ENCODE peak calls at places on chromosomes 4 and X, in five cellular contexts. T, Y, H, J and C are unnamed samples.

GRCh38 chr4:146134761-146135160 is 40.8 kb upstream of the LSM6 start:
- DNase-seq in H (peak), J (no peak), T (no peak), Y (peak), C (no peak)

GRCh38 chr4:143441678-143442077 is 71.8 kb upstream of the SMARCA5 start:
- DNase-seq in Y (no peak), H (no peak), J (no peak), T (no peak), C (no peak)

GRCh38 chr4:134426821-134427220 is 225.2 kb upstream of the PABPC4L start:
- DNase-seq in Y (no peak), H (no peak), T (no peak), J (no peak), C (no peak)

GRCh38 chr4:17092990-17093880 is 194.8 kb upstream of the LDB2 start:
- DNase-seq in T (no peak), Y (no peak), J (no peak), H (no peak), C (no peak)

GRCh38 chr4:55369968-55370367 is 23.9 kb downstream of the SRD5A3 start:
- DNase-seq in T (no peak), Y (no peak), J (no peak), H (no peak), C (no peak)

GRCh38 chrX:119690921-119691716 is 1.8 kb downstream of the SEPTIN6 start:
- DNase-seq in Y (no peak), T (peak), J (peak), H (no peak), C (no peak)

GRCh38 chr4:41212221-41213203 is 1.8 kb downstream of the APBB2 start:
- DNase-seq in Y (peak), T (peak), J (peak), H (no peak), C (peak)

GRCh38 chr4:186191266-186192067 is at the start of gene CYP4V2:
- DNase-seq in H (peak), Y (peak), J (peak), T (peak), C (peak)

GRCh38 chr4:132504438-132504837 is 644.7 kb upstream of the PCDH10 start:
- DNase-seq in T (no peak), Y (no peak), H (no peak), J (no peak), C (no peak)

GRCh38 chr4:5940470-5941203 is 47.8 kb upstream of the CRMP1 start:
- DNase-seq in T (peak), Y (no peak), H (no peak), J (no peak), C (no peak)

GRCh38 chrX:121641560-121641959 is 594.1 kb downstream of the GLUD2 start:
- DNase-seq in H (no peak), Y (no peak), J (no peak), T (peak), C (no peak)

GRCh38 chrX:14050704-14051103 is 21.0 kb upstream of the GEMIN8 start:
- DNase-seq in H (no peak), T (peak), Y (no peak), J (no peak), C (no peak)

GRCh38 chr4:159075531-159075932 is 27.3 kb upstream of the RAPGEF2 start:
- DNase-seq in Y (no peak), H (no peak), J (no peak), T (no peak), C (no peak)

GRCh38 chr4:42676066-42676951 is 19.4 kb upstream of the ATP8A1 start:
- DNase-seq in T (no peak), Y (no peak), J (no peak), H (no peak), C (no peak)

GRCh38 chrX:85052636-85053343 is 49.1 kb downstream of the APOOL start:
- DNase-seq in J (no peak), H (no peak), Y (no peak), T (peak), C (no peak)
- TF ChIP-seq CTCF in J (peak), H (no peak), Y (no peak), T (peak), C (no peak)

DNA sequence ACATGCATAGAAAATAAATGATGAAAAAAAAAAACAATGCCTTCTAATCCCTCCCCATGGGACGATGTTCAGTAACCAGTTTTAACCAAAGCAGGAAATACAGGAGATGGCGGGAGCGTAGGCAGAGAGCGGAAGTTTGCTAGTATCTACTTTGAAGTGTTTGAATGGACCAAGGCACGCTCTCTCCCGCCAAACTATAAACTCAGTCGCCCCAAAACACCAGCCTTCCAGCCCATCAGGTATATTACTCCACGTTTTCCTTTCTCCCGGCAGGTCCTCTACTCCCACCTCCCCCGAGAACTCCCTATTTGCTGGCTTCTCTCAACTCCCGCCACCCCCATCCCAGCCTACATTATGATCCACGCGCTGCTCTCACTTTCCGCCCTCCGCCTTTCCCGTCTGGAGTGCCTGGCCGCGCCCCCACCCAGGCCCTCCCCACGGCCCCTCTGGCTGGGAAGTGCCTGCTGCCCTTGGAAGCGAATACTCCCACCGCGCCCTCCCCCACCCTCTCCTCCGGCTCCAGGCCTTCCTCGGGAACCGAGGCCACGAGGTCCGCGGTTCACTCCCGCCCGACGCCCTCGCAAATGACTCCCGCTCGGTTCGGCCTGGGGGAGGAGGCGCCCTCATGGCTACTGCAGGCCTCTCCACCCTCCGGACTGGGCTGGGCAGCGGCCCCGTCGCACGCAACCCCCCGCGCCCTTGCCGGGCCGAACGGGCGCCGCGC is 741 bp downstream of the DHX15 start:
- DNase-seq in T (peak), H (peak), Y (peak), J (peak), C (peak)
- TF ChIP-seq POLR2A in T (peak), H (no peak), Y (no peak), J (no peak), C (no peak)

GRCh38 chrX:152343306-152343705 is 107.8 kb downstream of the GABRA3 start:
- DNase-seq in T (no peak), Y (no peak), H (no peak), J (no peak), C (no peak)
- TF ChIP-seq CTCF in T (no peak), Y (no peak), H (no peak), J (no peak), C (no peak)

GRCh38 chr4:1870578-1871443 is at the start of gene NSD2:
- DNase-seq in J (peak), Y (peak), H (peak), T (peak), C (peak)

GRCh38 chr4:1873291-1873690 is 2.1 kb downstream of the NSD2 start:
- DNase-seq in Y (no peak), J (no peak), H (no peak), T (no peak), C (no peak)

GRCh38 chr4:1872918-1873269 is 1.7 kb downstream of the NSD2 start:
- DNase-seq in Y (no peak), H (no peak), J (no peak), T (peak), C (no peak)

GRCh38 chr4:1870328-1870577 is 940 bp upstream of the NSD2 start:
- DNase-seq in Y (peak), T (peak), H (peak), J (peak), C (peak)

GRCh38 chr4:1871471-1872021 is 353 bp downstream of the NSD2 start:
- DNase-seq in Y (no peak), T (no peak), H (no peak), J (no peak), C (peak)
- TF ChIP-seq POLR2A in Y (no peak), T (no peak), H (no peak), J (no peak), C (no peak)